ENCODE peak calls at places on chromosomes 3 and 15, in five cellular contexts. E, F, B, L and S are unnamed samples.

GRCh38 chr15:98312913-98313312 is 335.4 kb upstream of the IGF1R start:
- DNase-seq in E (no peak), F (no peak), B (no peak), L (no peak), S (no peak)

GRCh38 chr15:65206750-65207149 is 4.5 kb downstream of the CILP start:
- DNase-seq in E (no peak), F (no peak), B (no peak), L (no peak), S (no peak)

GRCh38 chr3:188950832-188951489 is 220.8 kb upstream of the TPRG1 start:
- DNase-seq in E (peak; percentile 71), F (peak; percentile 88), B (no peak), L (peak; percentile 98), S (peak; percentile 86)

GRCh38 chr15:99613887-99614642 is 48.3 kb downstream of the MEF2A start:
- DNase-seq in E (no peak), F (no peak), B (no peak), L (peak; percentile 30), S (peak; percentile 14)

GRCh38 chr15:99282129-99282528 is 30.8 kb downstream of the LRRC28 start:
- DNase-seq in E (no peak), F (no peak), B (no peak), L (no peak), S (no peak)

GRCh38 chr3:101119535-101119934 is 126.3 kb upstream of the ABI3BP start:
- DNase-seq in E (no peak), F (no peak), B (no peak), L (peak; percentile 58), S (peak; percentile 19)

GRCh38 chr3:195160257-195160898 is 110.6 kb downstream of the XXYLT1 start:
- DNase-seq in E (no peak), F (no peak), B (no peak), L (no peak), S (no peak)

GRCh38 chr15:98076021-98076816 is 115.7 kb downstream of the ARRDC4 start:
- DNase-seq in E (no peak), F (no peak), B (no peak), L (no peak), S (peak; percentile 46)

GRCh38 chr3:144270100-144270499 is 298.5 kb downstream of the DIPK2A start:
- DNase-seq in E (no peak), F (no peak), B (no peak), L (no peak), S (no peak)

GRCh38 chr15:42107483-42107882 is 13.1 kb upstream of the PLA2G4D start:
- DNase-seq in E (no peak), F (no peak), B (no peak), L (no peak), S (no peak)

GRCh38 chr15:99074446-99074845 is 30.4 kb upstream of the SYNM start:
- DNase-seq in E (no peak), F (no peak), B (no peak), L (no peak), S (no peak)

GRCh38 chr15:32669870-32670623 is 28.5 kb downstream of the SCG5 start:
- DNase-seq in E (no peak), F (no peak), B (no peak), L (no peak), S (peak; percentile 90)

GRCh38 chr3:13073042-13073906 is at the start of gene IQSEC1:
- DNase-seq in E (no peak), F (no peak), B (peak; percentile 92), L (no peak), S (no peak)

GRCh38 chr15:70196314-70197291 is 98.9 kb upstream of the TLE3 start:
- DNase-seq in E (no peak), F (peak; percentile 12), B (peak; percentile 91), L (peak; percentile 93), S (no peak)

DNA sequence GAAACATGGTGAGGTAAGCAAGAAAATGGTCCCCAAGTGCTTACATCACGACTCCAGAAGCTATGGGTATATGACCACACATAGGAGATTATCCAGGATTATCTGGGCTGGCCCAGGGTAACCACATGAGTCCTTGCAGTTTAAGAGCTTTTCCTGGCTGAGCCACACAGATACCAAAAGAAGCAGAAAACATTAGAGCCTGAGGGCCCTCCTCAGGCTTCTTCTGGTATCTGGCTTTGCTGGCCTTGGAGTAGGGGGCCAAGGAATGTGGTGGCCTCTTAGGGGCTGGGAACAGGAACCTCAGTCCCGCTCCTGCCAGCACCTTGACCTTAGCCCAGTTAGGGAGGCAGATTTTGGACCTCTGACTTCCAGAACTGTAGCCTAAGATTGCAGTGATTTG is 259.1 kb downstream of the KCNMB2 start:
- DNase-seq in E (no peak), F (no peak), B (no peak), L (no peak), S (no peak)
- TF ChIP-seq CTCF in E (no peak), F (no peak), B (no peak), L (no peak), S (no peak)

DNA sequence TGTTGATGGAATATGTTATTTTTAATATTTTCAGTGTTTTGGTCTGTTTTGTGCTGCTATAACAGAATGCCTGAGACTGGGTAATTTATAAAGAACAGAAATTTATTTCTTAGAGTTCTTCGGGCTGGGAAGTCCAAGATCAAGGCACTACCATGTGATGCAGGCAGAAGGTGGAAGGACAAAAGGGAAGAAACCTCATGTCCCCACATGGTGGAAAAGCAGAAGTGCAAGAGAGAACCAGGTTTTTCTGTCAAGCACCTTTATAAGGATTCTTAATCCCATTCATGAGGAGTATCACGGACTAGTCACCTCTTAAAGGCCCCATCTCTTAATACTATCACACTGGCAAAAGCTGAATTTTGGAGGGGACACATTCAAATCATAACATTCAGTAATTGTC is 57.9 kb upstream of the EPHB3 start:
- DNase-seq in E (no peak), F (no peak), B (no peak), L (no peak), S (no peak)
- TF ChIP-seq CTCF in E (no peak), F (no peak), B (no peak), L (no peak), S (no peak)

DNA sequence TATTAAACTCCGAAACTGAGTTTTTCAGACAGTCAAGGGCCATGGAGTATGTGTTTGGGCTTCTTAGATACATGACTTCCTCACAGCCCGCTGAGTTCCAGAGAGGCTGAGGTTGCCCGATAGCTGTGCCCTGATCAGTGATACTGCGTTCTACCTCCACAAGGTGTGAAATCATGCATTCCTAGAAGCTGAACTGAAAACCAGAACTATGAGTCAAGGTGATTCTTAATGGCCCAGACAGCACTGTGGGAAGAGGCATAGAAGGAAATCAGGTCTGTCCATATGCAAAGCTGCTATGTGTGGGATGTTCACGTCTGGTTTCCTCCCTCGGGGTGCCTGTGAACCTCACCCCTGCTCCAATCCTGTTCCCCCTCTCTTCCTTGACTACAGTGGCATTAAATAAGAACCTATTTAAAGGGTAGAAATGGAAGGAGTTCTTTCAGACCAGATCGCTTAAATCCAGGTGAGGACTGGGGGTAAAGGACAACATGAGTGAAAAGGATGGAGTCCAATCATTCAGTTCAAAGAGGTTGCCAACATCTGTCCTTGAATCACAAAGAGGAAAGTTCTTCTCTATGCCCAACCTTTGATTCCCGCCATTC is 74.3 kb downstream of the MYO1E start:
- DNase-seq in E (no peak), F (no peak), B (peak; percentile 62), L (no peak), S (no peak)
- TF ChIP-seq CTCF in E (no peak), F (no peak), B (no peak), L (no peak), S (no peak)

DNA sequence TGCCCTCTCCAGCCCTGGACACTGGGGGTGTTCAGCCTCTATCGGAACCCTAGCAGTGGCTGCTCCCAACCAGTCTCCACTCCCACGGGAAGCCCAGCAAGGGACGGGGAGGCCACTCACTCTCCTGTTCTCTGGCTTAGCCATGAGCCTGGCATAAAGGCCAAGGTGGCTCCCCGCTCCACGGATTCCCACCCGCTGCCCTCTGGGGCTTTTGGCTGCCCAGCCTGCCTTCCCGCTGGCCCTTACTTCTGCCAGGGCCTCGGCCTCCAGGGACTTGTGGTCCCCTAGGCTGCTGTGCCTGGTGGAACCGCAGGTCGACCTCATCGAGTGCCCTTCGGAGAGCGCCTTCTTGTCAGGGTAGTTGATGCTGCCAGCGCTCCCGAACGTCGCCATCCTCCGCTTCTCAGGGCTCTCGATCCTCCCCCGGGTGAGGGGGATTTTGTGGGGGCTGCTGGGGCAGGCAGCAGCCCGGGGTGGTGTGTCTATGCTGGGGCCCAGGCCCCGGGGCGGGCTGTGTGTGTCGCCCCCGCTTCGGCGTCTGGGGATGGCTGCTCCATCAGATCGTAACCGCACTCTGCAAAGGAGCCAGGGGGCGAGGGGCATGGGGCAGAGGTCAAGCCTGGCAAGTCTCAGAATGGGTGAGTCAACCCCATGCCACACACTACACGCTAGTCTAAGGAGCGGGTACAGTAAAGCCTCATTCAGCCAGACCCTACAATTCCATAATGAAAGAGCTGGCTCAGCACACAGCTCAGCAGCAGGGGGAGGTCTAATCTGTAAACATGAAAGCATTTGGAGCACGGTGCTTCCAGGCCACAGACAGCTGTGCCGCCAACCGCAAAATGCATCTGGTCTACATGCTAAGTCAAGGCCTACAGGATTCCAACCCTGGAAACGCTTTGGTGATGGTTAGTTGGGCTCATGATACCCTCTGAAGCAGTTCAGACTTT is 27.3 kb upstream of the RAD18 start:
- DNase-seq in E (no peak), F (peak; percentile 59), B (no peak), L (peak; percentile 79), S (peak; percentile 39)
- TF ChIP-seq CTCF in E (no peak), F (no peak), B (no peak), L (no peak), S (peak; percentile 16)

GRCh38 chr15:91946914-91947313 is 93.4 kb downstream of the SLCO3A1 start:
- DNase-seq in E (no peak), F (no peak), B (no peak), L (no peak), S (no peak)
- TF ChIP-seq CTCF in E (no peak), F (no peak), B (no peak), L (no peak), S (no peak)

DNA sequence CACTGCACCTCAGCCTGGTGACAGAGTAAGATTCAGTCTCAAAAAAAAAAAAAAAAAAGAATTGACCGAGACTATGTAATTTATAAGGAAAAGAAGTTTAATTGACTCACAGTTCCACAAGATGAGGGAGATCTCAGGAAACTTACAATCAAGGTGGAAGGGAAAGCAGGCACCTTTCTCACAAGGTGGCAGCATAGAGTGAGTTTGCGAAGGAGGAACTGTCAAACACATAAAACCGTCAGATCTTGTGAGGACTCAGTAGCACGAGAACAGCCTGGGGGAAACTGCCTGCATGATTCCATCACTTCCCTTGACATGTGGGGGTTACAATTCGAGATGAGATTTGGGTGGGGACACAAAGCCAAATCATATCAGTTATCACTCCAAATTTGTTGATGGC is 380.9 kb downstream of the EDEM1 start:
- DNase-seq in E (no peak), F (no peak), B (no peak), L (no peak), S (no peak)
- TF ChIP-seq CTCF in E (peak; percentile 24), F (no peak), B (no peak), L (no peak), S (no peak)

DNA sequence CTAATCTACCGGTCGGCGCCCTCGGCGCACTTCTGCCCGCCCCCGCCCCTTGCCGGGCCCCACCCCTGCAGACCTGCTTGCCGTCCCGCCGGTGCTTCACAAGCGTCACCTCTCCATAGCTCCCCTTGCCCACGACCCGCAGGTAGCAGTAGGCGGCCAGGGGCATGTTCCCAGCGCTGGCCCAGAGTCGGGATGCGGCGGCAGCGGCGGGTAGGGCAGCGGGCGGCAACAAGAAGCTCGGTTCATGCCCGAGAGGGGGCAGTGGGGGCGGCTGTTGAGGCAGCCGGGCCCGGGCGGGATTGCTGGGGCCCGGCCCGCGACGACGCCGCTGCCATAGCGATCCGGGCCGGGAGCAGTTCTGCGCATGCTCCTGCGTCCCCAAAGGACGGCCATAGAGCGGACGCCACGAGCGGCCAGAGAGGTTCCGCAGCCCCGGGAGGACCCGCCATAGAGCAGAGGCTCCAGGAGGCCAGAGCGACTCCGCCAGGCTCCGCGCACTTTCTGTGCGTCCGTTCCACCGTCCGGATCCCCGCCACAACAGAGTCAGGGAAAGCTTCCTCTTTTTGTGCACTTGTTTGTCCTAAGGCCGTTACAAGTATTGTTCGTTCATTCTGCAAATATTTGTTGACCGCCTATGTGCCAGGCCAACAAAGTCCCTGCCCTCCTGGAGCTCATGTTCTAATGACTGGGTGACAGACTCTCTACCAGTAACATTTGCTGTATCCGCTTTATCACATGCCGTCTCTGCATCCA is at the start of gene NEK4:
- DNase-seq in E (peak; percentile 76), F (peak; percentile 78), B (peak; percentile 97), L (peak; percentile 89), S (peak; percentile 59)
- TF ChIP-seq CTCF in E (no peak), F (no peak), B (no peak), L (no peak), S (no peak)